ENCODE peak calls at places on chromosomes 1 and 21, in five cellular contexts. One of them, this sample, is unnamed.

GRCh38 chr1:202656057-202656456 is 54.2 kb downstream of the SYT2 start:
- DNase-seq in progenitor cell of endocrine pancreas: no peak
- DNase-seq in B cell: no peak
- DNase-seq in AG08395: no peak
- DNase-seq in body of pancreas: no peak
- DNase-seq in this sample: no peak

GRCh38 chr1:46084553-46085448 is 47.6 kb downstream of the PIK3R3 start:
- DNase-seq in progenitor cell of endocrine pancreas: no peak
- DNase-seq in B cell: no peak
- DNase-seq in AG08395: peak
- DNase-seq in body of pancreas: no peak
- DNase-seq in this sample: no peak

GRCh38 chr1:207848234-207848633 is 62.7 kb downstream of the CD34 start:
- DNase-seq in progenitor cell of endocrine pancreas: no peak
- DNase-seq in B cell: peak
- DNase-seq in AG08395: peak
- DNase-seq in body of pancreas: peak
- DNase-seq in this sample: peak

GRCh38 chr1:17168480-17168878 is 36.4 kb upstream of the PADI1 start:
- DNase-seq in progenitor cell of endocrine pancreas: no peak
- DNase-seq in B cell: no peak
- DNase-seq in AG08395: peak
- DNase-seq in body of pancreas: no peak
- DNase-seq in this sample: no peak

GRCh38 chr1:70427976-70428375 is 16.9 kb downstream of the CTH start:
- DNase-seq in progenitor cell of endocrine pancreas: no peak
- DNase-seq in B cell: no peak
- DNase-seq in AG08395: no peak
- DNase-seq in body of pancreas: no peak
- DNase-seq in this sample: no peak

GRCh38 chr21:46434322-46434958 is 24.3 kb upstream of the DIP2A start:
- DNase-seq in progenitor cell of endocrine pancreas: no peak
- DNase-seq in B cell: no peak
- DNase-seq in AG08395: no peak
- DNase-seq in body of pancreas: no peak
- DNase-seq in this sample: no peak

GRCh38 chr1:216688127-216688657 is 35.0 kb downstream of the ESRRG start:
- DNase-seq in progenitor cell of endocrine pancreas: no peak
- DNase-seq in B cell: no peak
- DNase-seq in AG08395: no peak
- DNase-seq in body of pancreas: no peak
- DNase-seq in this sample: no peak

GRCh38 chr1:55212349-55213028 is 2.7 kb downstream of the USP24 start:
- DNase-seq in progenitor cell of endocrine pancreas: no peak
- DNase-seq in B cell: peak
- DNase-seq in AG08395: no peak
- DNase-seq in body of pancreas: no peak
- DNase-seq in this sample: no peak

GRCh38 chr1:36159614-36160387 is 3.8 kb downstream of the MAP7D1 start:
- DNase-seq in progenitor cell of endocrine pancreas: no peak
- DNase-seq in B cell: no peak
- DNase-seq in AG08395: no peak
- DNase-seq in body of pancreas: no peak
- DNase-seq in this sample: no peak

GRCh38 chr1:115306146-115306545 is 31.9 kb downstream of the NGF start:
- DNase-seq in progenitor cell of endocrine pancreas: no peak
- DNase-seq in B cell: no peak
- DNase-seq in AG08395: no peak
- DNase-seq in body of pancreas: no peak
- DNase-seq in this sample: no peak

GRCh38 chr1:89725016-89725380 is 92.1 kb downstream of the LRRC8C start:
- DNase-seq in progenitor cell of endocrine pancreas: no peak
- DNase-seq in B cell: no peak
- DNase-seq in AG08395: peak
- DNase-seq in body of pancreas: peak
- DNase-seq in this sample: no peak

GRCh38 chr1:91124989-91125417 is 103.2 kb upstream of the ZNF644 start:
- DNase-seq in progenitor cell of endocrine pancreas: no peak
- DNase-seq in B cell: no peak
- DNase-seq in AG08395: no peak
- DNase-seq in body of pancreas: no peak
- DNase-seq in this sample: no peak

GRCh38 chr1:186842547-186842946 is 13.8 kb downstream of the PLA2G4A start:
- DNase-seq in progenitor cell of endocrine pancreas: no peak
- DNase-seq in B cell: no peak
- DNase-seq in AG08395: no peak
- DNase-seq in body of pancreas: no peak
- DNase-seq in this sample: no peak

GRCh38 chr1:34671887-34672286 is 83.0 kb upstream of the GJB5 start:
- DNase-seq in progenitor cell of endocrine pancreas: no peak
- DNase-seq in B cell: no peak
- DNase-seq in AG08395: no peak
- DNase-seq in body of pancreas: no peak
- DNase-seq in this sample: no peak

GRCh38 chr21:42228709-42229220 is 9.8 kb downstream of the ABCG1 start:
- DNase-seq in progenitor cell of endocrine pancreas: no peak
- DNase-seq in B cell: no peak
- DNase-seq in AG08395: no peak
- DNase-seq in body of pancreas: no peak
- DNase-seq in this sample: no peak

GRCh38 chr1:26122988-26123973 is 11.7 kb downstream of the PDIK1L start:
- DNase-seq in progenitor cell of endocrine pancreas: no peak
- DNase-seq in B cell: no peak
- DNase-seq in AG08395: peak
- DNase-seq in body of pancreas: no peak
- DNase-seq in this sample: no peak

GRCh38 chr1:214400136-214400535 is 119.2 kb downstream of the SMYD2 start:
- DNase-seq in progenitor cell of endocrine pancreas: no peak
- DNase-seq in B cell: no peak
- DNase-seq in AG08395: no peak
- DNase-seq in body of pancreas: no peak
- DNase-seq in this sample: no peak

GRCh38 chr1:221169447-221169889 is 290.2 kb downstream of the HLX start:
- DNase-seq in progenitor cell of endocrine pancreas: no peak
- DNase-seq in B cell: no peak
- DNase-seq in AG08395: peak
- DNase-seq in body of pancreas: no peak
- DNase-seq in this sample: no peak

GRCh38 chr1:167562697-167563096 is 9.1 kb upstream of the CREG1 start:
- DNase-seq in progenitor cell of endocrine pancreas: no peak
- DNase-seq in B cell: no peak
- DNase-seq in AG08395: peak
- DNase-seq in body of pancreas: no peak
- DNase-seq in this sample: no peak

GRCh38 chr1:77540501-77541161 is 141.8 kb downstream of the ZZZ3 start:
- DNase-seq in progenitor cell of endocrine pancreas: no peak
- DNase-seq in B cell: no peak
- DNase-seq in AG08395: peak
- DNase-seq in body of pancreas: no peak
- DNase-seq in this sample: no peak

GRCh38 chr21:36297555-36297937 is 22.5 kb upstream of the MORC3 start:
- DNase-seq in progenitor cell of endocrine pancreas: no peak
- DNase-seq in B cell: peak
- DNase-seq in AG08395: no peak
- DNase-seq in body of pancreas: no peak
- DNase-seq in this sample: no peak

GRCh38 chr1:218882454-218882853 is 291.2 kb upstream of the LYPLAL1 start:
- DNase-seq in progenitor cell of endocrine pancreas: no peak
- DNase-seq in B cell: no peak
- DNase-seq in AG08395: no peak
- DNase-seq in body of pancreas: no peak
- DNase-seq in this sample: no peak